ENCODE peak calls at places on chromosome 10, in ten cellular contexts. A is GM06990, Y is ovary, E is PC-3, M is transverse colon, G is left lung, T is PC-9, K is lower leg skin, L is tibial nerve, F is IMR-90. U is an unnamed sample.

GRCh38 chr10:61897671-61898434 is 3.6 kb upstream of the ARID5B start:
- DNase-seq in A (no peak), Y (peak; percentile 65), E (peak; percentile 64), M (peak; percentile 54), G (no peak), T (no peak), K (no peak), L (peak; percentile 38), F (peak; percentile 38), U (no peak)

GRCh38 chr10:44334621-44335184 is 50.2 kb downstream of the CXCL12 start:
- DNase-seq in A (no peak), Y (no peak), E (peak; percentile 13), M (no peak), G (no peak), T (no peak), K (peak; percentile 46), L (no peak), F (peak; percentile 89), U (no peak)

GRCh38 chr10:70558871-70559810 is 43.4 kb downstream of the PRF1 start:
- DNase-seq in A (peak; percentile 56), Y (peak; percentile 56), E (peak; percentile 91), M (peak; percentile 71), G (peak; percentile 73), T (no peak), K (no peak), L (no peak), F (peak; percentile 34), U (peak; percentile 51)

GRCh38 chr10:71059059-71059818 is 153.1 kb upstream of the UNC5B start:
- DNase-seq in A (no peak), Y (no peak), E (no peak), M (no peak), G (no peak), T (no peak), K (no peak), L (no peak), F (no peak), U (no peak)

GRCh38 chr10:110989016-110989415 is 69.6 kb downstream of the SHOC2 start:
- DNase-seq in A (no peak), Y (no peak), E (peak; percentile 8), M (no peak), G (no peak), T (no peak), K (no peak), L (no peak), F (peak; percentile 52), U (no peak)

GRCh38 chr10:123889821-123890220 is 1.8 kb downstream of the CPXM2 start:
- DNase-seq in A (no peak), Y (no peak), E (no peak), M (no peak), G (no peak), T (no peak), K (peak; percentile 26), L (no peak), F (no peak), U (no peak)

GRCh38 chr10:89392974-89393373 is 551 bp downstream of the IFIT1 start:
- DNase-seq in A (no peak), Y (peak; percentile 31), E (no peak), M (peak; percentile 28), G (no peak), T (no peak), K (no peak), L (no peak), F (peak; percentile 92), U (no peak)

GRCh38 chr10:129968937-129969527 is 5.0 kb upstream of the EBF3 start:
- DNase-seq in A (no peak), Y (peak; percentile 31), E (peak; percentile 40), M (no peak), G (no peak), T (no peak), K (no peak), L (no peak), F (peak; percentile 31), U (peak; percentile 16)

GRCh38 chr10:6020806-6021205 is 41.4 kb downstream of the IL2RA start:
- DNase-seq in A (no peak), Y (no peak), E (no peak), M (no peak), G (no peak), T (no peak), K (no peak), L (no peak), F (no peak), U (no peak)

GRCh38 chr10:124872681-124873080 is 69.2 kb upstream of the ZRANB1 start:
- DNase-seq in A (no peak), Y (no peak), E (no peak), M (no peak), G (no peak), T (no peak), K (no peak), L (no peak), F (no peak), U (no peak)

GRCh38 chr10:76902949-76903348 is 734.7 kb downstream of the KCNMA1 start:
- DNase-seq in A (peak; percentile 38), Y (peak; percentile 20), E (peak; percentile 74), M (peak; percentile 50), G (no peak), T (no peak), K (no peak), L (no peak), F (no peak), U (no peak)

GRCh38 chr10:6678211-6678803 is 98.2 kb upstream of the PRKCQ start:
- DNase-seq in A (no peak), Y (peak; percentile 46), E (peak; percentile 31), M (peak; percentile 55), G (no peak), T (no peak), K (no peak), L (no peak), F (peak; percentile 29), U (peak; percentile 67)

GRCh38 chr10:132809237-132810140 is 23.5 kb upstream of the NKX6-2 start:
- DNase-seq in A (no peak), Y (no peak), E (no peak), M (no peak), G (no peak), T (no peak), K (peak; percentile 82), L (no peak), F (no peak), U (no peak)
- TF ChIP-seq CTCF in A (no peak), Y (no peak), E (no peak), M (no peak), G (no peak), T (no peak), K (no peak), L (no peak), F (no peak), U (no peak)

GRCh38 chr10:78524941-78525340 is 491.3 kb downstream of the RPS24 start:
- DNase-seq in A (no peak), Y (no peak), E (no peak), M (no peak), G (no peak), T (no peak), K (peak; percentile 81), L (no peak), F (no peak), U (no peak)

GRCh38 chr10:78524342-78524741 is 490.7 kb downstream of the RPS24 start:
- DNase-seq in A (no peak), Y (no peak), E (no peak), M (no peak), G (no peak), T (no peak), K (peak; percentile 62), L (no peak), F (no peak), U (no peak)

GRCh38 chr10:78523453-78523852 is 489.8 kb downstream of the RPS24 start:
- DNase-seq in A (no peak), Y (no peak), E (peak; percentile 49), M (no peak), G (no peak), T (no peak), K (peak; percentile 14), L (no peak), F (no peak), U (no peak)

GRCh38 chr10:78518224-78518623 is 484.6 kb downstream of the RPS24 start:
- DNase-seq in A (no peak), Y (no peak), E (no peak), M (no peak), G (no peak), T (peak; percentile 4), K (peak; percentile 25), L (no peak), F (no peak), U (no peak)

DNA sequence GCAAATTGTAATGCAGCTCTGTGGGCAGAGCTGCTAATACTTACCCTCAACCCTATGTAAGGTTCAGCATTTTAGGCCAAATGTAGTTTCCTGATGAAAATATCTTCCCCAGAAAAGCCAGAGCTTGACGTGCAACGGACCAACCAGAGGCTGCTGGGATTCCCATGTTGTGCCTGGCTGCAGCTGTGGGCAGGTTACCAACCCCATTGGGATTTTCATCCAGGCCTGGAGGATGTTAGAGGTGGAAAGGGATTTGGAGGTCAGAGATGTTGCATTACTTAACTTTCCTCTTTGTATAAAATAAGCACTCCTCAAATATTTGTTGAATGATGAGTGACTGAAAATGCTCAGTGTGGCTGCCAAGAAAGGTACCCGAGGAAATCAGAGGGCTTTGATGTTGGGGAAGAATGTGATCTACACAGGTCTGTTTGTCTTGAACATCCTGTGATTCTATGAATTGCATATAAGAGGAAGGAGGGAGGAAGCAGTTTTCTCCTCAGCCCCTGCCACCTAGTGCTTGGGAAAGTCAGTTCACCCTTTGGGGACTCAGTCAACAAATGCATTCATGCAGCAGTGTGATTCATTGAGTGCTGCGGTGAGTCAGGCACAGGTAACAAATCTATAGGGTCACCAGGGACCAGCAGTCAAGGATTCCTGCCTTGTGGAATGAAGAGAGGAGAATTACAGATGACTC is 487.2 kb downstream of the RPS24 start:
- DNase-seq in A (no peak), Y (no peak), E (peak; percentile 100), M (no peak), G (no peak), T (peak; percentile 91), K (peak; percentile 36), L (no peak), F (peak; percentile 65), U (no peak)
- TF ChIP-seq CTCF in A (no peak), Y (no peak), E (peak; percentile 99), M (no peak), G (no peak), T (peak; percentile 67), K (no peak), L (no peak), F (peak; percentile 48), U (no peak)

DNA sequence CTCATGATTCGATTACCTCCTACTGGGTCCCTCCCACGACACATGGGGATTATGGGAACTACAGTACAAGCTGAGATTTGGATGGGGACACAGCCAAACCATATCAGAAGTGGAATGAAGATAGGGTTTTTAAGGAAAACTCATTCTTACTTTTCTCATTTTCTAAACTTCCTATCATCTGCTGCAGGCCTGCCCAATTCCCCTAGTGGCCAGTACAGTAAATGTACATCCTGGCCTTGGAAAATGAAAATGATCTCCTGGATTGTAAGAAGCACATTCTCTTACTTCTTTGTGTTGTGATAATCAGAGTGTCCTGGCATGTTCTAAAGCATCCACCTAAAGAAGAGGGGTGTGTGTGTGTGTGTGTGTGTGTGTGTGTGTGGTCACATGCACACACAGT is 421.7 kb downstream of the LRMDA start:
- DNase-seq in A (no peak), Y (no peak), E (peak; percentile 63), M (no peak), G (no peak), T (no peak), K (no peak), L (no peak), F (no peak), U (no peak)
- TF ChIP-seq CTCF in A (peak; percentile 36), Y (no peak), E (peak; percentile 98), M (peak; percentile 23), G (no peak), T (peak; percentile 46), K (no peak), L (peak; percentile 28), F (no peak), U (no peak)

GRCh38 chr10:53997953-53998352 is 803.1 kb downstream of the PCDH15 start:
- DNase-seq in A (no peak), Y (no peak), E (peak; percentile 60), M (no peak), G (no peak), T (no peak), K (no peak), L (no peak), F (no peak), U (no peak)
- TF ChIP-seq CTCF in A (no peak), Y (no peak), E (peak; percentile 87), M (peak; percentile 16), G (peak; percentile 20), T (peak; percentile 45), K (no peak), L (peak; percentile 31), F (no peak), U (no peak)

U was measured in CD4-positive, alpha-beta T cell.